ENCODE peak calls at places on chromosomes 4 and X, in five cellular contexts. V is cardiac fibroblast, T is left ventricle myocardium inferior, Y is left lung, F is epithelial cell of proximal tubule. W is an unnamed sample.

GRCh38 chr4:115851918-115852766 is 738.7 kb upstream of the NDST4 start:
- DNase-seq in V (peak), T (no peak), Y (no peak), F (peak), W (peak)

GRCh38 chr4:11503166-11503565 is 74.5 kb upstream of the HS3ST1 start:
- DNase-seq in V (no peak), T (peak), Y (no peak), F (no peak), W (no peak)

GRCh38 chr4:102722740-102723139 is 38.0 kb downstream of the MANBA start:
- DNase-seq in V (no peak), T (no peak), Y (no peak), F (no peak), W (no peak)

GRCh38 chr4:188423039-188423438 is 283.8 kb downstream of the TRIML1 start:
- DNase-seq in V (no peak), T (no peak), Y (no peak), F (peak), W (peak)

GRCh38 chrX:72714471-72714916 is 388 bp upstream of the PHKA1 start:
- DNase-seq in V (peak), T (peak), Y (peak), F (peak), W (peak)

GRCh38 chr4:176238157-176238608 is 30.8 kb downstream of the ASB5 start:
- DNase-seq in V (peak), T (no peak), Y (no peak), F (no peak), W (no peak)

GRCh38 chr4:189355590-189355989 is 585.1 kb upstream of the FRG1 start:
- DNase-seq in V (no peak), T (no peak), Y (no peak), F (no peak), W (no peak)

GRCh38 chrX:70973221-70973620 is 42.3 kb upstream of the SLC7A3 start:
- DNase-seq in V (peak), T (no peak), Y (no peak), F (no peak), W (no peak)

GRCh38 chr4:108116423-108117168 is 52.1 kb downstream of the LEF1 start:
- DNase-seq in V (no peak), T (no peak), Y (no peak), F (no peak), W (no peak)

GRCh38 chrX:120244735-120245498 is 5.7 kb upstream of the ZBTB33 start:
- DNase-seq in V (peak), T (peak), Y (peak), F (peak), W (peak)

GRCh38 chrX:47564438-47565085 is 3.6 kb downstream of the ARAF start:
- DNase-seq in V (no peak), T (no peak), Y (no peak), F (no peak), W (no peak)

GRCh38 chrX:116204947-116205346 is 34.4 kb downstream of the AGTR2 start:
- DNase-seq in V (peak), T (no peak), Y (no peak), F (no peak), W (peak)

GRCh38 chr4:23887989-23888388 is 1.9 kb downstream of the PPARGC1A start:
- DNase-seq in V (no peak), T (no peak), Y (no peak), F (no peak), W (no peak)
- H3K4me3 ChIP-seq in V (no peak), T (peak), Y (peak), F (peak), W (no peak)

GRCh38 chr4:8053688-8054449 is 104.7 kb downstream of the ABLIM2 start:
- DNase-seq in V (no peak), T (no peak), Y (no peak), F (no peak), W (no peak)
- H3K4me3 ChIP-seq in V (no peak), T (no peak), Y (no peak), F (no peak), W (no peak)

DNA sequence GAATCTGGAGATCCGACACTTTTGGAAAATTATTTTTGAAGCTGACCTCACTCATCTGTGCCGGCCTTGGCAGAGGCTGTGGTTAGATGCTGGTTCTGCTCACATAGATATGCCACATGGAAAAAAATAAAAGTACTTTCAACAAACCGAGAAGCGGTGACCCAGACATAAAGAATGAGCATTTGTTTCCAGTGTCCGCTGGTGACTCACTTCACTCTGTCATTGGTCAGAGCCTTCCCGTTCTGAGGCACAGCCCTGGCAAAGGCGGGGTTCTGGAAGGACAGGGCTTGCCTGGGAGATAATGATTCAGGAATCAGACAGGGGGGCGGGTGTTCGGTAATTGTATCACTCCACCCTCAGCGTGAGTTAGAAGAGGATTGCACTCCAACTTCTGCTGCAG is 172.4 kb upstream of the MXRA5 start:
- DNase-seq in V (peak), T (peak), Y (peak), F (no peak), W (peak)
- H3K4me3 ChIP-seq in V (no peak), T (no peak), Y (no peak), F (no peak), W (peak)

DNA sequence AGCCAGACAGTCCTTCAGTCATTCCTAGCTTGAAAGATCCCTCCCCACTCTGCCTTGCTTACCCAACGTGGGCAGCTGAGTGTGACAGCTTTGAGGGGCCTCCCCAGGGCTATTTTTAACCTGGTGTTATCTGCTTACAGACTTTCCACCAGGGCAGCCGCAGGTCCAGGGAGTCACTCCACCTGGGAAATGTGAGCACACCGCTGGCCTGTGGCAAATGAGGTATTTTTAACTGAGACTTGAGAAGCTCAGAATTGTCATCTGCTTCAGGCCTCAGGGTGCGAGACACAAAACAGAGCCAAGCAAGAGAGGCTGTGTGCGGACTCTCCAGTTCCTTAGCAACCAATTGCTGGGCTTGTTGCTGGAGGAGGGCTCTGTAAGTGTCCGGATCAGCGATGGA is 13.0 kb downstream of the CORIN start:
- DNase-seq in V (no peak), T (peak), Y (no peak), F (no peak), W (no peak)
- H3K4me3 ChIP-seq in V (no peak), T (peak), Y (no peak), F (no peak), W (no peak)